ENCODE peak calls at places on chromosome 19, in nine cellular contexts. U is endodermal cell; M is CD8-positive, alpha-beta memory T cell; K is stomach; V is OCI-LY7; R is A549; W is psoas muscle; Y is right lobe of liver; B is tibial artery. E is an unnamed sample.

GRCh38 chr19:54162241-54162805 is 2.8 kb upstream of the LENG1 start:
- DNase-seq in V (peak; percentile 91), M (peak; percentile 73), B (peak; percentile 77), U (peak; percentile 96), W (peak; percentile 90), R (peak; percentile 89), K (peak; percentile 95), Y (peak; percentile 90), E (peak; percentile 67)

GRCh38 chr19:18800079-18800478 is 9.0 kb upstream of the COMP start:
- DNase-seq in R (no peak), K (no peak), V (no peak), M (no peak), U (no peak), B (no peak), W (no peak), Y (no peak), E (no peak)

GRCh38 chr19:16588089-16588823 is 16.0 kb upstream of the SLC35E1 start:
- DNase-seq in V (peak; percentile 95), B (no peak), W (peak; percentile 69), Y (no peak), K (no peak), R (no peak), U (no peak), M (peak; percentile 83), E (peak; percentile 57)

GRCh38 chr19:48926909-48927308 is 6.6 kb upstream of the DHDH start:
- DNase-seq in W (no peak), R (peak; percentile 87), Y (no peak), M (no peak), U (no peak), V (no peak), K (peak; percentile 64), B (peak; percentile 82), E (no peak)

GRCh38 chr19:28472843-28473242 is 740.1 kb downstream of the UQCRFS1 start:
- DNase-seq in K (peak; percentile 27), U (no peak), M (no peak), B (peak; percentile 44), W (no peak), Y (no peak), V (no peak), R (no peak), E (no peak)

GRCh38 chr19:46602392-46603194 is 1.5 kb downstream of the CALM3 start:
- DNase-seq in M (no peak), V (no peak), W (no peak), K (no peak), B (no peak), Y (peak; percentile 61), U (peak; percentile 44), R (no peak), E (no peak)

GRCh38 chr19:49151339-49152217 is 3.6 kb downstream of the HRC start:
- DNase-seq in V (peak; percentile 76), W (peak; percentile 93), M (no peak), K (peak; percentile 99), B (no peak), U (peak; percentile 99), Y (peak; percentile 80), R (peak; percentile 91), E (no peak)

GRCh38 chr19:46692918-46693722 is 23.8 kb downstream of the PRKD2 start:
- DNase-seq in Y (no peak), V (no peak), U (no peak), M (no peak), K (no peak), W (no peak), B (no peak), R (no peak), E (no peak)

DNA sequence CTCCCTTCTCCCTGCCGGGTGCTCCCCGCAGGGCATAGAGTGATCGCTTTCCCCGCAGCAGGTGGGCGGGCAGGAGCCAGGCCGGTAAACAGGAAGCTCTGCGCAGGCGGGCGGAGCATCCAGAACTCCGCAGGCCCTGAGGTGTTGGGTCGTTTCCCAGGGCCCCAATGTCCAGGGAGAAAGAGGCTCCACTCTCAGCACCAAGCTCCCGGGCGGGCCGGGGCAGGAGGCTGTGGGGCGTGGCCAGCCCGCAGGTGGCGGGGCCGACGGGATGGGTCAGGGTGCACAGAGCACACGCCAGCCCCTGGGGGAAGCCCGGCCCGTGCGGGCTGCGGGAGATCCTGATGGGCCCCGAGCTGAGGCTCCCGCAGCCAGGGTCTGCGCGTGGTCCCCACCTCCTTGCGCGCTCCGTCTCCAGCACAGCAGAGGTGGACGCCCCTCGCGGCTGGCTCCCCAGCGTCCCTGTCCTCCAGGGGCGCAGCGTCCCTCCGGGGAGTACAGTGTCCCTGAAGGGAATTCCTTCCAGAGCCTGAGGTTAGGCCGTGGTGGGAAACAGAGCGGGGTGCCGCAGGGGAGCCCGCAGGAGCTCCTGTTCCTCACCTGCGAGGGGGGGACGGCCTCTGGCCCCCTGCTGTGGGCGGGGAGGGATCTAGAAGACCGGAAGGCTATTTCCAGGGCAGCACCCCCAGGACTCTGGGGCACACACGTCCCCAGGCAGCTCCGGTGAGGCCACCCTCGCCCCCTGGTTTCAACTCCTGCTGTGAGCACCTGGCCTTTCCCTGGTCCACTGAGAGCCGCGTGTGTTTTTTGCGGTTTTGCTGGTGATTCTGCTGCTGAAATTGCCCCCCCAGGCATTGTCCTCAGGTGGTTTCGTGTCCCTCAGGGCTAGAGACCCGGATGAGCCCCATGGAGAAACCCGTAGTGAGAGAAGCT is 12.2 kb downstream of the PIP5K1C start:
- DNase-seq in Y (peak; percentile 72), B (no peak), R (no peak), V (peak; percentile 31), W (no peak), U (peak; percentile 90), M (no peak), K (peak; percentile 67), E (no peak)
- H3K4me3 ChIP-seq in Y (peak overlapping the region; percentile 5), B (no peak overlapping the region), R (no peak overlapping the region), V (no peak overlapping the region), W (no peak overlapping the region), U (no peak overlapping the region), M (peak overlapping the region; percentile 64), K (peak overlapping the region; percentile 24), E (peak overlapping the region; percentile 52)

GRCh38 chr19:1396019-1396767 is 5.1 kb downstream of the GAMT start:
- DNase-seq in K (no peak), U (no peak), R (no peak), Y (peak; percentile 80), V (no peak), B (no peak), M (no peak), W (no peak), E (no peak)

GRCh38 chr19:1393841-1394240 is 7.5 kb downstream of the GAMT start:
- DNase-seq in B (no peak), R (no peak), U (no peak), M (no peak), Y (no peak), V (no peak), K (no peak), W (no peak), E (no peak)

GRCh38 chr19:1392939-1393530 is 8.3 kb downstream of the GAMT start:
- DNase-seq in R (no peak), U (no peak), K (no peak), B (no peak), W (no peak), V (no peak), M (no peak), Y (no peak), E (no peak)

GRCh38 chr19:1395194-1396018 is 5.9 kb downstream of the GAMT start:
- DNase-seq in K (peak; percentile 86), M (no peak), B (no peak), W (peak; percentile 78), U (no peak), Y (peak; percentile 92), V (no peak), R (no peak), E (no peak)

GRCh38 chr19:1394252-1395193 is 6.8 kb downstream of the GAMT start:
- DNase-seq in R (no peak), M (no peak), V (no peak), W (no peak), B (no peak), Y (peak; percentile 89), U (no peak), K (peak; percentile 57), E (no peak)
- H3K27ac ChIP-seq in R (no peak overlapping the region), M (no peak overlapping the region), V (no peak overlapping the region), W (peak overlapping the region; percentile 30), B (no peak overlapping the region), Y (no peak overlapping the region), U (no peak overlapping the region), K (peak overlapping the region; percentile 20), E (no peak overlapping the region)

GRCh38 chr19:40611900-40612698 is 10.9 kb downstream of the LTBP4 start:
- DNase-seq in U (peak; percentile 41), R (no peak), K (no peak), W (no peak), M (no peak), Y (no peak), V (no peak), B (no peak), E (no peak)
- H3K4me1 ChIP-seq in U (no peaks in the 10 kb centered on the region), R (peaks cover 25% of the 10 kb centered on the region), K (peaks cover 60% of the 10 kb centered on the region), W (peaks cover 6% of the 10 kb centered on the region), M (peaks cover 52% of the 10 kb centered on the region), Y (no peaks in the 10 kb centered on the region), V (peaks cover 38% of the 10 kb centered on the region), B (peaks cover 12% of the 10 kb centered on the region), E (peaks cover 48% of the 10 kb centered on the region)

GRCh38 chr19:35063940-35064818 is 22.7 kb downstream of the HPN start:
- DNase-seq in R (peak; percentile 50), V (no peak), B (no peak), M (no peak), U (no peak), K (no peak), Y (no peak), W (no peak), E (no peak)

GRCh38 chr19:35065574-35065973 is 24.1 kb downstream of the HPN start:
- DNase-seq in Y (no peak), R (no peak), V (no peak), M (no peak), B (no peak), W (no peak), K (no peak), U (no peak), E (no peak)

GRCh38 chr19:35068941-35069634 is 27.6 kb downstream of the HPN start:
- DNase-seq in M (no peak), W (no peak), R (no peak), V (no peak), Y (no peak), U (no peak), K (no peak), B (no peak), E (no peak)

GRCh38 chr19:35066121-35066520 is 24.6 kb downstream of the HPN start:
- DNase-seq in Y (no peak), B (no peak), W (no peak), R (no peak), U (no peak), K (no peak), M (no peak), V (no peak), E (no peak)

DNA sequence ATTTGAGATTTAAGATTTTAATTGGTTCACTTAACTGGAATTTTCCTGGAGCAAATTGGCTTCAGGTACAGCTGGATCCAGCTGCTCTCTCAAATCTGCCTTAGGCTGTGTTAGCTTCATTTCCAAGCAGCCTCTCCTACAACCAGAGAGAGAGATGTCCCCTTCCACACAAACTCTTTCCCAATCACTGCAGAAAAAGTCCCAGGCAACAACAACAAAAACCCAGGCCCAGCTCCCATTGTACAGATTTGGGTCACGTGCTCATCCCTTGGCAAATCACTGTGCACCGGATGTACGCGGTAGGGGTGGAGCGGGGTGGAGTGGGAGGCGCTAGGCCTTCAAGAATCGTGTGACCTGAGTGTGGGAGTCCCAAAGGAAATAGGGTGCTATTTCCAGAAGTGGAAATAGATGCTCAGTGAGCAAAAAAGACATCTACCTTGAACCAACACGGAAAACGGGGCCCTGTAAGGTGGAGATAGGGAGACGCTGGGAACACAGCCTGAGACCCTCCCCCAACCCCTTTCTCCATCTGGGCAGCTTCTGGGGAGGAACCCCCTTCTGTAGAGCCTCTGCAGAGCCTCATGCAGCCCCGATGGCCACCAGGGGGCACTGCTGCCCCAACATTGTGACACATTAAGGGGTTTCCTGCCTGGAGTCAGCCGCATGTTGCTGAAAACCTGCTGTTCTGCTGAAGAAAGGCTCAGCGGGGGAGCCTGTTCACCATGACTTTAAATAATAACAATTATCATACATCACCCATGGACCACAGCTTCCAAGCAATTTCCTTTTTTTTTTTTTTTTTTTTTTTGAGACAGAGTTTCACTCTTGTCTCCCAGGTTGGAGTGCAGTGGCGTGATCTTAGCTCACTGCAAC is 25.4 kb downstream of the HPN start:
- DNase-seq in U (peak; percentile 98), W (peak; percentile 94), B (peak; percentile 88), M (peak; percentile 91), V (peak; percentile 97), R (peak; percentile 93), Y (peak; percentile 87), K (peak; percentile 91), E (peak; percentile 71)
- H3K4me3 ChIP-seq in U (no peak overlapping the region), W (no peak overlapping the region), B (no peak overlapping the region), M (no peak overlapping the region), V (peak overlapping the region; percentile 58), R (no peak overlapping the region), Y (no peak overlapping the region), K (no peak overlapping the region), E (no peak overlapping the region)

E was measured in effector memory CD4-positive, alpha-beta T cell.